ENCODE peak calls at places on chromosomes 6 and 20, in seven cellular contexts. Z is substantia nigra, Q is fibroblast of lung, E is breast epithelium, V is neural progenitor cell, R is prostate gland, P is lower lobe of right lung. L is an unnamed sample.

GRCh38 chr20:19504251-19504650 is 253.8 kb upstream of the RIN2 start:
- DNase-seq in Z (no peak), Q (no peak), E (no peak), V (no peak), R (no peak), P (no peak), L (no peak)

GRCh38 chr6:112833546-112834215 is 486.6 kb downstream of the RFPL4B start:
- DNase-seq in Z (no peak), Q (peak), E (no peak), V (no peak), R (no peak), P (no peak), L (no peak)

GRCh38 chr6:142680308-142680707 is 264.7 kb downstream of the HIVEP2 start:
- DNase-seq in Z (no peak), Q (peak), E (no peak), V (no peak), R (peak), P (no peak), L (no peak)

GRCh38 chr20:23626040-23626620 is 11.6 kb downstream of the CST3 start:
- DNase-seq in Z (no peak), Q (no peak), E (no peak), V (no peak), R (no peak), P (no peak), L (no peak)

GRCh38 chr6:150297327-150298028 is 71.3 kb upstream of the IYD start:
- DNase-seq in Z (no peak), Q (peak), E (no peak), V (no peak), R (no peak), P (no peak), L (no peak)

GRCh38 chr6:142950291-142950690 is 5.3 kb upstream of the HIVEP2 start:
- DNase-seq in Z (no peak), Q (no peak), E (no peak), V (no peak), R (no peak), P (no peak), L (no peak)

GRCh38 chr20:62161347-62161746 is 17.8 kb downstream of the SS18L1 start:
- DNase-seq in Z (no peak), Q (peak), E (no peak), V (no peak), R (no peak), P (no peak), L (no peak)

GRCh38 chr20:19929749-19930148 is 87.4 kb upstream of the NAA20 start:
- DNase-seq in Z (no peak), Q (no peak), E (no peak), V (no peak), R (no peak), P (no peak), L (no peak)

GRCh38 chr6:44512868-44513641 is 125.5 kb downstream of the CDC5L start:
- DNase-seq in Z (no peak), Q (peak), E (no peak), V (no peak), R (no peak), P (no peak), L (no peak)

GRCh38 chr6:27286141-27286540 is 25.9 kb downstream of the POM121L2 start:
- DNase-seq in Z (no peak), Q (no peak), E (no peak), V (no peak), R (no peak), P (no peak), L (no peak)

DNA sequence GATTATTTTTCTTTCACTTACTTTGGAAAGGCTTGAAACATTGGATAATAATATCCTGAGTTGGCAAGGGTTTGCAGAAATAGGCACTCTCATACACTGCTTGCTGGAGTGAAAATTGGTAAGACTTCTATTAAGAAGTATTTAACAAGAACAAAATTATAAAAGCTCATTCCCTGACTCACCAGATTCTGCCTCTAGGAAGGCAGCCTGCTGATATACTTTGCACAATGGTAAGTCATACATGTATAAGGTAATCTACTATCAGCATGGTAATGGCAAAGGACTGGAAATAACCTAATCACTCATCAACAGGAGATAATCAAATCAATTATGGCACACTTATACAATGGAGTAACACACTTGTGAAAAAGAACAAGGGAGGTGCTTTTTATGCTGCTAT is 85.8 kb downstream of the PLCG1 start:
- DNase-seq in Z (no peak), Q (peak), E (no peak), V (no peak), R (no peak), P (no peak), L (no peak)
- H3K27ac ChIP-seq in Z (peak), Q (no peak), E (peak), V (no peak), R (no peak), P (no peak), L (peak)

GRCh38 chr6:158229823-158230222 is 61.7 kb downstream of the GTF2H5 start:
- DNase-seq in Z (no peak), Q (no peak), E (no peak), V (no peak), R (no peak), P (no peak), L (no peak)

GRCh38 chr6:158232445-158233213 is 64.5 kb downstream of the GTF2H5 start:
- DNase-seq in Z (peak), Q (peak), E (peak), V (peak), R (peak), P (peak), L (no peak)

GRCh38 chr6:158231551-158232444 is 63.6 kb downstream of the GTF2H5 start:
- DNase-seq in Z (peak), Q (peak), E (peak), V (peak), R (peak), P (peak), L (no peak)

GRCh38 chr6:158230967-158231550 is 62.9 kb downstream of the GTF2H5 start:
- DNase-seq in Z (no peak), Q (no peak), E (no peak), V (no peak), R (no peak), P (no peak), L (no peak)

DNA sequence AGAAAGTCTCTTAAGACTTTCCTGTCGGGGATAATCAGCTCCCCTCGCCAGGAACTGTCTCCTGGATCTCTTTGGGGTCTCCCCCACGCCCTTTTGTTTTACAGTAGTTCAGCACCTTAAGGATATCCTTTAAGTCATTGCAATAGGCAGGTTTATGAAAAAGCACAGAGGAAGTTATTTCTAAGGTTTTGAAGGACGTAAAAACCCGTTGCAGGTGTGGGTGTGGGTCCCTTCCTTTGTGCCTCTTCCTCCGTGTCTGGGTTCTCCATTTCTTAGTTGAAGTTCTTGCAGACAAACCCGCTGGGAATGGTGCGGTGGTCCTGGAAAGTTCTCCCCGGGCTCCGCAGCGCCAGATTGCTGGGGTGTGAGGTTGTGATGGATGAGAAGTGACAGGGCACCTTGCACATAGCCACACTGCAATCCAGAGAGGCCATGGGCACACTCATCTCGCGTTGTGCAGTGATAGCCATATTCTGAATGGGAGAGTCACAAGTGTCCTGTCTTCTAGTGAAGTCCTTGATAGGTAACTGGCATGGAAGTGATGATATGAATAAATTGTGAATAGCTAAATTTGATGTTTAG is 65.2 kb downstream of the GTF2H5 start:
- DNase-seq in Z (no peak), Q (no peak), E (no peak), V (peak), R (no peak), P (no peak), L (no peak)
- H3K27ac ChIP-seq in Z (peak), Q (no peak), E (peak), V (no peak), R (peak), P (no peak), L (peak)

DNA sequence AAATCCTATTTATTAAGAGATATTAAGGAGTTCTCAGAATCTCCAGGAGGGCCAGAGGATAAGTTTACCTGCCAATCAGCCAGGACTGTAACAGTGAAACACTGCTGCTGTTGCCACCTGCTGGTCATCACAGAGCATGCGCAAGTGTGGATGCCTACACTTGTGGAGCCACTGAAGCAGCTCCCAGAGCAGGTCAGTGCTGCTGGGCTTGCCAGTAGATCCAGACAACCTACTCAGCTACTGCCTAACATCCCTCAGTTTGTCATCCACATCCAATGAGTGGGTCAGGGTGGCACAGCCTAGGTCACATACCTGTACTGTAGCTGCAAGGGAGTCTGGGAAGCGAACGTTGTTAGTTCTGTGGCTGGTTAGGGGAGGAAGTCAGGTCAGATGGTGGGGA is 18.3 kb upstream of the NHSL1 start:
- DNase-seq in Z (no peak), Q (peak), E (peak), V (peak), R (peak), P (peak), L (no peak)
- H3K27ac ChIP-seq in Z (no peak), Q (no peak), E (no peak), V (no peak), R (no peak), P (no peak), L (no peak)

DNA sequence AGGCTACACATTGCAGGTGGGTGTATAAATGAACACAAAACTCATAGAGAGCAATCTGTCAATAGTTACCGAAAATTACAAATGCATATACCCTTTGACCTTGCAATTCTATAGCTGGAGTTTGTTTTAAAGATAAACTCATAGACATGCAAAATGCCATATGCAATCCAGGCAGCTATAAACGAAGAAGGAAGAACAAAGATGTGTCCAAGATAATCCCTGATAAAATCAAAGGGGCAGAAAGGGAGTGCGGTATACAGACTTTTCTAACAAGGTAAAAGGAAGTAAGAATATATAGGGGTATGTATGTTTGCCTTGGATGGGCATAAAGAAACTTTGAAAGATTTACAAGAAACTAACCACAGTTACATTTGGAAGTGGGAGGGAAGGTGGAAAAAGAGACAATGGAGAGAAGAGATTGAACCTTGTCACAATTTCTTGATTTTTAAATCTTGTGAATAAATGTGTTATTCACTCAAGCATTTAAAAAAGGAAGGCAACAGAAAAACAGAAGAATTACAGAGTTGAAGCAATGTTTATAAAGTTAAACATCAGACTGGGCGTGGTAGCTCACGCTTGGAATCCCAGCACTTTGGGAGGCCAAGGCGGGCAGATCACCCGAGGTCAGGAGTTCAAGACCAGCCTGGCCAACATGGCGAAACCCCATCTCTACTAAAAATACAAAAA is 29.9 kb downstream of the FAM8A1 start:
- DNase-seq in Z (no peak), Q (no peak), E (no peak), V (no peak), R (no peak), P (no peak), L (no peak)
- H3K27ac ChIP-seq in Z (no peak), Q (no peak), E (no peak), V (no peak), R (peak), P (no peak), L (no peak)

DNA sequence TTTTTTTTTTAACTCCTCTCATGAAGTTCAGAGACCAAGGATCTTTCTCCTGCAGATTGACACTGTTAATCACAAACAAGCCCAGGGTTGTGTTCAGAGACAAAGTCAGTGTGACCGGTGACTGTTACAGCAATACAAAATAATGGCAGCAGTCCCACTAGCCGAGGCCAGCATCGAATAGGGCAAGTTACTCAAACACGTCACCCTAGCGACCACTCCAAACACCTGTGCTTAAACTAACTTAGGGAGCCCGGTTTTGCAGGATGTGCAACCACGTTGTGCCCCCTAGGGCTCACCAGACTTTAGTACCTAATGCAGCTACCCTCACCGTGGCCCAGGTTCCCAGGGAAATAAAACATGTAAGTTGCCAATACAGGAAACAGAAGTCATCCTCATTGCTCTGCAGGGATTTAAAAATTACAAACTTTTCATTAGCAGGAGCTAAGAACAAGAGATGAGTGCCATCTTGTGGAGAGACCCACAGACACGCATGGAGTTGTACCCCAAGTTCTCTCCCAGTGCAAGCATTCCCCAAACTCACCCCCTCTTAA is 38.1 kb downstream of the FAM50B start:
- DNase-seq in Z (no peak), Q (peak), E (no peak), V (no peak), R (no peak), P (no peak), L (no peak)
- H3K27ac ChIP-seq in Z (no peak), Q (no peak), E (peak), V (no peak), R (no peak), P (no peak), L (no peak)

GRCh38 chr6:46014511-46015118 is 1.0 kb downstream of the CLIC5 start:
- DNase-seq in Z (no peak), Q (no peak), E (no peak), V (peak), R (peak), P (peak), L (no peak)
- H3K27ac ChIP-seq in Z (no peak), Q (no peak), E (no peak), V (no peak), R (no peak), P (peak), L (no peak)

DNA sequence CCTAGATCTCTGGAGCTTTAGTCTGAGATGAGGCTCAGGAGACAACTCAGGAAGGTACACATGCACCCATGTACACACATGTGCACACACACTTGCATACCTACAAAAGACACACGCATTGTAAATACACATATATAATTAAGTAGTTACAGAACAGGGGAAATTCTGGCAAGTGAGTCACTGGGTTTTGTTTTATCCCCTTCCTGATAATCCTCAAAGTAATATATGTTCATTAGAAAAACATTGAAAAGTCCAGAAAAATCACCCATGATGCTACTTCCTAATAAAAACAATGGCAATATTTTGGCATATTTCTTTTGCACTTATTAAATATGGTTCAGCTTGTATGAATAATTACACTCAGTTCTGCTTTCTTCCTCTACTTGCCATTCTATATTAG is 115.3 kb upstream of the ECI2 start:
- DNase-seq in Z (no peak), Q (no peak), E (no peak), V (no peak), R (no peak), P (no peak), L (no peak)
- H3K27ac ChIP-seq in Z (no peak), Q (no peak), E (no peak), V (no peak), R (no peak), P (no peak), L (no peak)

DNA sequence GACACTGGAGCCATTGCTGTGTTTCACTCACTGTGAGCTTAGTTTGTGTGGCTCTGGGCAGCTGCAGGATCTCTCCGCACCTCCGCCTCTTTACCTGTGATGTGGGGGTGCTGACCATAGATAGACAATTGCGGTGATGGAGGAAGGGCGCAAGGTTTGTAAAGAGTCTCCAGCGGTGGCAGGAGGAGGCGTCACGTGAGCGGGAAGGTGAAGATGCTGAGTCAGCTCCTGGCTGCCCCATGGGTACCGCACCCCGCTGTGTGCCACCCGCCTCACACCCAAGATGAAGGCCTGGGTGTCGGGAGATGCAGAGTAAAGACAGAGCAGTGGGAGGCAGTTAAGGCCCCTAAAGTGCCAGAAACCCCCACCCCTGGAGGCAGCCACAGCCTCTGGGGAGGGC is 9.0 kb upstream of the KCNQ2 start:
- DNase-seq in Z (no peak), Q (no peak), E (no peak), V (no peak), R (no peak), P (no peak), L (no peak)
- H3K27ac ChIP-seq in Z (no peak), Q (no peak), E (no peak), V (no peak), R (no peak), P (no peak), L (no peak)

DNA sequence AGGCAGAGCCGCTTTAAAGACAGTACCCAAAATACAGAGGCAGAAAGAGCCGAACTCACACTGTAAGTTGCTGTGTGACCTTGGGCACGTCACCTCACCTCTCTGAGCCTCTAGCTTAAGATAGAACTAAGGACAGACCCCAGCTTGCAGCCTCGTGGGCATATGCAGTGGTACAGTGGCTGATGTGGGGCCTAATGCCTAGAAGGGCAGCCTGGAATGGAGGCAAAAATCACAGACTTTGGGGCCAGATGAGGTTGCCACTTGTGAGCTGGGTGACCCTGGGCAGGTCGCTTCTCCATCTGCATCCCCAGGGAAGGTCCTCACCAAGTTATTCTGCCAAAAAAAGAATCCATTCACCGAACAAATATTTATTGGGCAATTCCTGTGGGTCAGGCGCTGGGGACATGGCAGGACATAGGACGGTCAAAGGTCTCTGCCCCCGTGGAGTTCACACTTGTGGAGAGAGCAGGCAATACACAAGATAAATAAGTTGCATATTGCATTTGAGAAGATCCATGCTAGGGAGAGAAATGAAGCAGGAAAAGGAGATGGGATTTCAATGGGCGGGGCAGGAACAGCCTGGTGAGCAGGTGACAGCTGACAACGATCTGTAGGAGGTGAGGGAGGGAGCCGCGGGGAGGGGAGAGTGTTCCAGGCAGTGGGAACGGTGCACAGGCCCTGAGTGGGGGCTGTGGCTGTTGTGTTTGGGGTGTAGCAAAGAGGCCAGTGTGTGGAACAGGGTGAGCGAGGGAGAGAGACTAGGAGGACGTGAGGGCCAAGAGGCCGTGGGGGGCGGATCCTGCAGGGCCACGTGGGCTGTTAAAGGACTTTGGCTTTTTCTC is 115.2 kb downstream of the CEBPB start:
- DNase-seq in Z (no peak), Q (no peak), E (no peak), V (no peak), R (peak), P (no peak), L (no peak)
- H3K27ac ChIP-seq in Z (no peak), Q (peak), E (peak), V (no peak), R (peak), P (peak), L (peak)